ENCODE peak calls at places on chromosomes 1 and 21, in ten cellular contexts. One of them, this sample, is unnamed.

GRCh38 chr1:110235839-110236682 is 25.9 kb downstream of the KCNC4 start:
- DNase-seq in PC-3: peak
- DNase-seq in sigmoid colon: no peak
- DNase-seq in body of pancreas: no peak
- DNase-seq in cardiac muscle cell: peak
- DNase-seq in fibroblast of pulmonary artery: peak
- DNase-seq in Peyer's patch: no peak
- DNase-seq in A673: no peak
- DNase-seq in GM12865: peak
- DNase-seq in fibroblast of lung: peak
- DNase-seq in this sample: no peak

GRCh38 chr1:79362470-79362869 is 355.9 kb upstream of the ADGRL4 start:
- DNase-seq in fibroblast of pulmonary artery: no peak
- DNase-seq in fibroblast of lung: no peak
- DNase-seq in body of pancreas: no peak
- DNase-seq in Peyer's patch: no peak
- DNase-seq in sigmoid colon: no peak
- DNase-seq in PC-3: no peak
- DNase-seq in GM12865: no peak
- DNase-seq in A673: no peak
- DNase-seq in cardiac muscle cell: no peak
- DNase-seq in this sample: no peak

GRCh38 chr1:78673120-78673519 is 23.5 kb downstream of the IFI44 start:
- DNase-seq in cardiac muscle cell: no peak
- DNase-seq in fibroblast of lung: no peak
- DNase-seq in fibroblast of pulmonary artery: no peak
- DNase-seq in sigmoid colon: no peak
- DNase-seq in Peyer's patch: no peak
- DNase-seq in GM12865: peak
- DNase-seq in body of pancreas: no peak
- DNase-seq in A673: no peak
- DNase-seq in PC-3: no peak
- DNase-seq in this sample: no peak

GRCh38 chr21:20739421-20739820 is 258.8 kb upstream of the NCAM2 start:
- DNase-seq in Peyer's patch: no peak
- DNase-seq in GM12865: peak
- DNase-seq in cardiac muscle cell: no peak
- DNase-seq in fibroblast of pulmonary artery: no peak
- DNase-seq in PC-3: peak
- DNase-seq in body of pancreas: no peak
- DNase-seq in A673: peak
- DNase-seq in fibroblast of lung: no peak
- DNase-seq in sigmoid colon: no peak
- DNase-seq in this sample: no peak

GRCh38 chr1:119160435-119160834 is 20.0 kb upstream of the WARS2 start:
- DNase-seq in cardiac muscle cell: no peak
- DNase-seq in Peyer's patch: no peak
- DNase-seq in fibroblast of pulmonary artery: no peak
- DNase-seq in body of pancreas: no peak
- DNase-seq in PC-3: no peak
- DNase-seq in sigmoid colon: no peak
- DNase-seq in GM12865: no peak
- DNase-seq in A673: no peak
- DNase-seq in fibroblast of lung: no peak
- DNase-seq in this sample: no peak

GRCh38 chr1:164905891-164906290 is 346.9 kb downstream of the PBX1 start:
- DNase-seq in sigmoid colon: no peak
- DNase-seq in fibroblast of pulmonary artery: no peak
- DNase-seq in A673: no peak
- DNase-seq in Peyer's patch: no peak
- DNase-seq in fibroblast of lung: no peak
- DNase-seq in PC-3: no peak
- DNase-seq in body of pancreas: no peak
- DNase-seq in cardiac muscle cell: no peak
- DNase-seq in GM12865: no peak
- DNase-seq in this sample: no peak

GRCh38 chr21:44461005-44461404 is 5.7 kb downstream of the LRRC3 start:
- DNase-seq in fibroblast of lung: no peak
- DNase-seq in fibroblast of pulmonary artery: no peak
- DNase-seq in body of pancreas: no peak
- DNase-seq in PC-3: no peak
- DNase-seq in sigmoid colon: peak
- DNase-seq in Peyer's patch: no peak
- DNase-seq in GM12865: no peak
- DNase-seq in A673: no peak
- DNase-seq in cardiac muscle cell: no peak
- DNase-seq in this sample: no peak

GRCh38 chr1:205774277-205775014 is 836 bp downstream of the RAB29 start:
- DNase-seq in GM12865: peak
- DNase-seq in body of pancreas: no peak
- DNase-seq in A673: no peak
- DNase-seq in fibroblast of pulmonary artery: peak
- DNase-seq in Peyer's patch: peak
- DNase-seq in PC-3: no peak
- DNase-seq in cardiac muscle cell: peak
- DNase-seq in fibroblast of lung: peak
- DNase-seq in sigmoid colon: no peak
- DNase-seq in this sample: peak

GRCh38 chr1:77395051-77395450 is 113.2 kb downstream of the AK5 start:
- DNase-seq in cardiac muscle cell: no peak
- DNase-seq in A673: no peak
- DNase-seq in body of pancreas: no peak
- DNase-seq in fibroblast of lung: no peak
- DNase-seq in GM12865: no peak
- DNase-seq in PC-3: peak
- DNase-seq in Peyer's patch: no peak
- DNase-seq in sigmoid colon: no peak
- DNase-seq in fibroblast of pulmonary artery: no peak
- DNase-seq in this sample: no peak

GRCh38 chr1:2545754-2546514 is 10.2 kb upstream of the TNFRSF14 start:
- DNase-seq in cardiac muscle cell: peak
- DNase-seq in Peyer's patch: peak
- DNase-seq in fibroblast of lung: peak
- DNase-seq in GM12865: peak
- DNase-seq in body of pancreas: peak
- DNase-seq in sigmoid colon: peak
- DNase-seq in fibroblast of pulmonary artery: peak
- DNase-seq in PC-3: peak
- DNase-seq in A673: peak
- DNase-seq in this sample: peak

GRCh38 chr1:233367057-233367759 is 39.7 kb downstream of the MAP3K21 start:
- DNase-seq in PC-3: peak
- DNase-seq in A673: no peak
- DNase-seq in fibroblast of lung: no peak
- DNase-seq in body of pancreas: peak
- DNase-seq in GM12865: no peak
- DNase-seq in cardiac muscle cell: no peak
- DNase-seq in Peyer's patch: no peak
- DNase-seq in sigmoid colon: no peak
- DNase-seq in fibroblast of pulmonary artery: peak
- DNase-seq in this sample: no peak

DNA sequence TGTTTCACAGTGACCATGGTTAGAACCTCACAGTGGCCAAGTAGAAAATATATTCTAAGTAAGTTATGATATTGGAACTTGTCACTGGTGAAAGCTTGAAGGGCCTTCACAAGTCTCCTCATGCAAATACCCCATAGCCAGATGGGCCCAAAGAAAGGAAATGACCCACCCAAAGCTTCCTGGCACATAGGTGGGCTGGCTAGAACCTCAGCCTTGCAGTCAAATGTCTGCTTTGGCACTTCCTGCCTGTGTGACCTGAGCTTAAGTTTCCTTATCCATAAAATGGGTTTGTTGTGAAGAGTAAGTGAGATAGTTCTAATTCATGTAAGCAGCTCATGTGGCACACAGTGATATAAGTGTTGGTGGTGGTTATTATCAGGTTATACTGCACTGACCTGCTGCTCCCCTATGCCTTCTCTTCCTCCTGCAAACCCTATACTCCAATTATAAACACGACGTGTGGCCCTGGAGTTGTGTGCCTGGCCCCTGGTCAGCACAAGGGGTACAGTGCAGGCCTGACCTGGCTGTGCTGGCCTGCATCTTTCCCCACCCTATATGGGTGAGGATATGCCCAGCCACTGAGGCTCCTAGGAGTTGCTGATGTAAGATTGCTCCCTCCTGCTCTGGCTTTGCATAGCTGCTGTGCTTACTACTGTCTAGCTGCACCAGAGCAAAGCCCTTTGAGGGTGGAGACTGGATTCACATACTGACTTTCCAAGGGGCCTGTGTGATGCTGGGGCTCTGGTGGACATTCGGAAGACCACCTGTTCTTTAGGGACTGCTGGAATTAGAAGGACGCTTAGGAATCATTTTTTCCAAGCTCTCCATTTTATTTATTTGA is 4.7 kb upstream of the SLFNL1 start:
- DNase-seq in fibroblast of pulmonary artery: no peak
- DNase-seq in cardiac muscle cell: no peak
- DNase-seq in PC-3: no peak
- DNase-seq in body of pancreas: no peak
- DNase-seq in sigmoid colon: no peak
- DNase-seq in Peyer's patch: no peak
- DNase-seq in fibroblast of lung: no peak
- DNase-seq in A673: no peak
- DNase-seq in GM12865: peak
- DNase-seq in this sample: no peak
- TF ChIP-seq CTCF in fibroblast of pulmonary artery: no peak
- TF ChIP-seq CTCF in cardiac muscle cell: no peak
- TF ChIP-seq CTCF in PC-3: no peak
- TF ChIP-seq CTCF in body of pancreas: no peak
- TF ChIP-seq CTCF in sigmoid colon: no peak
- TF ChIP-seq CTCF in Peyer's patch: no peak
- TF ChIP-seq CTCF in fibroblast of lung: no peak
- TF ChIP-seq CTCF in A673: no peak
- TF ChIP-seq CTCF in GM12865: no peak
- TF ChIP-seq CTCF in this sample: no peak

GRCh38 chr1:22930235-22930912 is 42.3 kb downstream of the LACTBL1 start:
- DNase-seq in sigmoid colon: peak
- DNase-seq in PC-3: peak
- DNase-seq in GM12865: peak
- DNase-seq in cardiac muscle cell: peak
- DNase-seq in Peyer's patch: no peak
- DNase-seq in body of pancreas: no peak
- DNase-seq in fibroblast of pulmonary artery: peak
- DNase-seq in fibroblast of lung: peak
- DNase-seq in A673: peak
- DNase-seq in this sample: peak
- TF ChIP-seq CTCF in sigmoid colon: peak
- TF ChIP-seq CTCF in PC-3: peak
- TF ChIP-seq CTCF in GM12865: peak
- TF ChIP-seq CTCF in cardiac muscle cell: peak
- TF ChIP-seq CTCF in Peyer's patch: peak
- TF ChIP-seq CTCF in body of pancreas: peak
- TF ChIP-seq CTCF in fibroblast of pulmonary artery: peak
- TF ChIP-seq CTCF in fibroblast of lung: peak
- TF ChIP-seq CTCF in A673: peak
- TF ChIP-seq CTCF in this sample: peak

GRCh38 chr1:156488566-156489165 is 11.9 kb downstream of the MEF2D start:
- DNase-seq in A673: no peak
- DNase-seq in GM12865: peak
- DNase-seq in Peyer's patch: peak
- DNase-seq in sigmoid colon: no peak
- DNase-seq in fibroblast of pulmonary artery: no peak
- DNase-seq in PC-3: peak
- DNase-seq in body of pancreas: no peak
- DNase-seq in fibroblast of lung: no peak
- DNase-seq in cardiac muscle cell: no peak
- DNase-seq in this sample: peak

GRCh38 chr1:156489935-156490293 is 10.7 kb downstream of the MEF2D start:
- DNase-seq in body of pancreas: no peak
- DNase-seq in PC-3: no peak
- DNase-seq in Peyer's patch: no peak
- DNase-seq in fibroblast of pulmonary artery: no peak
- DNase-seq in GM12865: no peak
- DNase-seq in cardiac muscle cell: no peak
- DNase-seq in sigmoid colon: no peak
- DNase-seq in fibroblast of lung: no peak
- DNase-seq in A673: no peak
- DNase-seq in this sample: no peak

GRCh38 chr1:156487862-156488261 is 12.7 kb downstream of the MEF2D start:
- DNase-seq in cardiac muscle cell: no peak
- DNase-seq in GM12865: peak
- DNase-seq in body of pancreas: no peak
- DNase-seq in sigmoid colon: no peak
- DNase-seq in fibroblast of lung: no peak
- DNase-seq in PC-3: no peak
- DNase-seq in Peyer's patch: peak
- DNase-seq in A673: no peak
- DNase-seq in fibroblast of pulmonary artery: no peak
- DNase-seq in this sample: peak

GRCh38 chr1:156490401-156491032 is 10.1 kb downstream of the MEF2D start:
- DNase-seq in body of pancreas: no peak
- DNase-seq in A673: no peak
- DNase-seq in fibroblast of lung: no peak
- DNase-seq in fibroblast of pulmonary artery: no peak
- DNase-seq in sigmoid colon: no peak
- DNase-seq in cardiac muscle cell: no peak
- DNase-seq in GM12865: peak
- DNase-seq in Peyer's patch: no peak
- DNase-seq in PC-3: no peak
- DNase-seq in this sample: no peak

GRCh38 chr1:156489166-156489934 is 11.2 kb downstream of the MEF2D start:
- DNase-seq in fibroblast of lung: no peak
- DNase-seq in A673: peak
- DNase-seq in cardiac muscle cell: no peak
- DNase-seq in fibroblast of pulmonary artery: no peak
- DNase-seq in PC-3: no peak
- DNase-seq in Peyer's patch: peak
- DNase-seq in GM12865: peak
- DNase-seq in body of pancreas: peak
- DNase-seq in sigmoid colon: peak
- DNase-seq in this sample: no peak
- TF ChIP-seq CTCF in fibroblast of lung: peak
- TF ChIP-seq CTCF in A673: peak
- TF ChIP-seq CTCF in cardiac muscle cell: peak
- TF ChIP-seq CTCF in fibroblast of pulmonary artery: peak
- TF ChIP-seq CTCF in PC-3: no peak
- TF ChIP-seq CTCF in Peyer's patch: no peak
- TF ChIP-seq CTCF in GM12865: no peak
- TF ChIP-seq CTCF in body of pancreas: no peak
- TF ChIP-seq CTCF in sigmoid colon: no peak
- TF ChIP-seq CTCF in this sample: no peak

DNA sequence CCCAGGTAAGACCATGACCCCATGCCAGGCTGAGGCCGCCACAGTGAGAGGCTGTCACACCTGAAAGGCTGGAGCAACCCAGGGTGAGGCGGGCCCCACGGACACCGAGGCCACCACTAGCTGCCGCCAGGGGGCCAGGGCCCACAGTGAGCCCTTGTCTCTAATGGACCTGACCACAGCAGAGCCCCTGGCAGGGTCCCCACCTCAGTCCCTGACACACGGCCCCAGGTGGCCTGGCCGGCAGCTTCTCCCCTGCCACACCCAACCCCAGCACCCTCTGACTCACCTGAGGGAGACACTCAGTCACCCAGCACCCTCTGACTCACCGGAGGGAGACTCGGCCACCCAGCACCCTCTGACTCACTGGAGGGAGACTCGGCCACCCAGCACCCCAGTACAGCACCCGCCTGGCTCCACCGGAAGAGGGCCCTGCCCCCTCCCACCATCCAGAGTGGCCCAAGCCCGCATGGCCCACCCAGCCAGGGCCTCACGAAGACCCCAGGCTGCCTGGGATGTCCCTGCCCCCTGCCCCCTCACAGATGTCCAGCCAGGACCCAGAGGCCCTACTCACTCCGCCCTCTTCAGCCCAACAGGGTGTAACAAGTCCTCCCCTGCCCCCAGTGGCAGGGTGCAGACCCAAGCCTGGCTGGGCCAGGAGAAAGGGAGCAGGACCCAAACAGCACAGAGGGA is 4.4 kb downstream of the DVL1 start:
- DNase-seq in A673: no peak
- DNase-seq in PC-3: peak
- DNase-seq in Peyer's patch: no peak
- DNase-seq in GM12865: no peak
- DNase-seq in fibroblast of lung: peak
- DNase-seq in fibroblast of pulmonary artery: peak
- DNase-seq in body of pancreas: peak
- DNase-seq in cardiac muscle cell: no peak
- DNase-seq in sigmoid colon: no peak
- DNase-seq in this sample: no peak
- TF ChIP-seq CTCF in A673: peak
- TF ChIP-seq CTCF in PC-3: peak
- TF ChIP-seq CTCF in Peyer's patch: peak
- TF ChIP-seq CTCF in GM12865: peak
- TF ChIP-seq CTCF in fibroblast of lung: peak
- TF ChIP-seq CTCF in fibroblast of pulmonary artery: peak
- TF ChIP-seq CTCF in body of pancreas: no peak
- TF ChIP-seq CTCF in cardiac muscle cell: peak
- TF ChIP-seq CTCF in sigmoid colon: peak
- TF ChIP-seq CTCF in this sample: no peak